ENCODE peak calls at places on chromosomes 3 and 15, in six cellular contexts. L is GM23338, B is fibroblast of mammary gland, I is fibroblast of the aortic adventitia, K is heart right ventricle, X is endothelial cell. W is an unnamed sample.

GRCh38 chr15:60905587-60905986 is 323.5 kb downstream of the RORA start:
- DNase-seq in L (peak; percentile 77), B (no peak), I (no peak), K (no peak), X (no peak), W (no peak)

GRCh38 chr3:133578548-133579191 is 5.2 kb downstream of the CDV3 start:
- DNase-seq in L (peak; percentile 64), B (peak; percentile 63), I (peak; percentile 70), K (no peak), X (peak; percentile 22), W (no peak)

GRCh38 chr3:128226794-128227399 is 73.6 kb downstream of the EEFSEC start:
- DNase-seq in L (peak; percentile 71), B (peak; percentile 14), I (peak; percentile 33), K (no peak), X (peak; percentile 77), W (no peak)

GRCh38 chr15:68601206-68602197 is 22.7 kb downstream of the CORO2B start:
- DNase-seq in L (no peak), B (peak; percentile 75), I (peak; percentile 45), K (peak; percentile 64), X (no peak), W (no peak)

GRCh38 chr15:28191832-28192231 is 92.7 kb upstream of the OCA2 start:
- DNase-seq in L (peak; percentile 40), B (peak; percentile 44), I (peak; percentile 25), K (peak; percentile 39), X (no peak), W (no peak)

GRCh38 chr3:12901631-12902045 is 60.3 kb upstream of the RPL32 start:
- DNase-seq in L (no peak), B (no peak), I (no peak), K (no peak), X (no peak), W (no peak)

GRCh38 chr3:35665390-35666055 is 26.2 kb downstream of the ARPP21 start:
- DNase-seq in L (no peak), B (no peak), I (no peak), K (no peak), X (no peak), W (no peak)

GRCh38 chr15:98506711-98507110 is 141.6 kb upstream of the IGF1R start:
- DNase-seq in L (no peak), B (no peak), I (no peak), K (no peak), X (no peak), W (no peak)

GRCh38 chr3:117404756-117405155 is 695.2 kb downstream of the TUSC7 start:
- DNase-seq in L (no peak), B (no peak), I (no peak), K (no peak), X (no peak), W (no peak)

GRCh38 chr3:50150863-50151686 is 4.0 kb upstream of the SEMA3F start:
- DNase-seq in L (peak; percentile 67), B (no peak), I (no peak), K (no peak), X (no peak), W (no peak)

GRCh38 chr3:186162221-186162620 is 53.3 kb upstream of the ETV5 start:
- DNase-seq in L (no peak), B (peak; percentile 6), I (no peak), K (peak; percentile 16), X (no peak), W (no peak)

GRCh38 chr15:67164811-67165652 is 89.4 kb downstream of the AAGAB start:
- DNase-seq in L (peak; percentile 74), B (peak; percentile 87), I (peak; percentile 88), K (peak; percentile 73), X (peak; percentile 31), W (no peak)

GRCh38 chr3:187679638-187680396 is 9.6 kb upstream of the SST start:
- DNase-seq in L (peak; percentile 94), B (peak; percentile 76), I (peak; percentile 79), K (peak; percentile 78), X (peak; percentile 89), W (peak; percentile 21)
- TF ChIP-seq CTCF in L (peak; percentile 99), B (peak; percentile 96), I (peak; percentile 97), K (peak; percentile 81), X (peak; percentile 83), W (peak; percentile 94)

GRCh38 chr3:58249358-58250092 is 11.9 kb downstream of the ABHD6 start:
- DNase-seq in L (peak; percentile 48), B (peak; percentile 18), I (no peak), K (no peak), X (no peak), W (no peak)
- TF ChIP-seq CTCF in L (peak; percentile 29), B (peak; percentile 35), I (peak; percentile 46), K (no peak), X (no peak), W (no peak)

DNA sequence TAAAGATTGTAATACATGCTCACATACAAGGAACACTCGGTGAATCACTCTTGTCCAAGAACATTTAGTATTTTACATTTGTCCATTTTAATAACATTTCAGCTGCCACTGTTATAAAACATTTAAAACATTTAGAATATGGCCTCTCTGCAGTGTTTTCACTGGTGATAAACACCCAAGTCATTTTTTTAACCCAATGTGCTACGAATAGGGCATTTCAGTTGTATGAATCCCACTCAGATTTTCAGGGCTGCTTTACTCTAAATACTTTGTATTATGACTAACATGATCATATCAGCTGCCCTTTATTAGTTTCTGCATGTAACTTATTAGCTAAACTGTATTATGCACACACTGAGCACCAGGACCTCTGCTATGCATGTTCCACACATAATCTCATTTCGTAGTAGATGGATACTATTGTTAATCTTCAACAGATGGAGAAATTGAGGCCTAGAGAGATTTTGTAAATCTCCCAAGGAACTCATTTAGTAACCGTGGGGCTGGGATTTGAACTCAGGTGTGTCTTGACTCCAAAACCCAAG is 148.6 kb upstream of the CDIN1 start:
- DNase-seq in L (no peak), B (no peak), I (no peak), K (no peak), X (no peak), W (no peak)
- TF ChIP-seq CTCF in L (no peak), B (no peak), I (no peak), K (no peak), X (no peak), W (no peak)

GRCh38 chr3:2656806-2657205 is 453.4 kb downstream of the IL5RA start:
- DNase-seq in L (no peak), B (no peak), I (peak; percentile 83), K (no peak), X (no peak), W (no peak)
- TF ChIP-seq CTCF in L (no peak), B (no peak), I (no peak), K (no peak), X (no peak), W (no peak)

GRCh38 chr15:62549345-62549970 is 384.4 kb upstream of the C2CD4B start:
- DNase-seq in L (peak; percentile 64), B (peak; percentile 54), I (peak; percentile 42), K (no peak), X (peak; percentile 13), W (no peak)
- TF ChIP-seq CTCF in L (peak; percentile 76), B (peak; percentile 68), I (peak; percentile 54), K (peak; percentile 7), X (peak; percentile 36), W (peak; percentile 64)

DNA sequence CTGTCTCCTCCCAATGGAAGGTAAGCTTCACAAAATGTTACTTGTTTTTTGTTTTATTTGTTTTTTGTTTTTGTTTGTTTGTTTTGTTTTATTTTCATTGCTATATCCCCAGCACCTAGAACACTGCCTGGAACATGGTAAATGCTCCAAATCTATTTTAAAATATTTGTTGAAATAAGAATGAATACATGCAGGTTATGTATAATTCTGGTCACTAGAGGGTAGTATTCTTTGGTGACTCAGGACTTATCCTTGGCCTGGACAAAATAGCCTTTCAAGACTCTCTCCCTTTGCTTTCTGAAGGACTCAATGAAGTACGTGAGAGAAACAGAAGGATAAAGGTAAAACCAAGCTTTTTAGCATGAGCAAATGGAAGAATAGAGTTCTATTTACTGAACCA is 46.9 kb upstream of the PPP2R3A start:
- DNase-seq in L (peak; percentile 59), B (peak; percentile 69), I (peak; percentile 73), K (no peak), X (no peak), W (no peak)
- TF ChIP-seq CTCF in L (peak; percentile 45), B (peak; percentile 63), I (peak; percentile 52), K (peak; percentile 20), X (peak; percentile 61), W (peak; percentile 62)

DNA sequence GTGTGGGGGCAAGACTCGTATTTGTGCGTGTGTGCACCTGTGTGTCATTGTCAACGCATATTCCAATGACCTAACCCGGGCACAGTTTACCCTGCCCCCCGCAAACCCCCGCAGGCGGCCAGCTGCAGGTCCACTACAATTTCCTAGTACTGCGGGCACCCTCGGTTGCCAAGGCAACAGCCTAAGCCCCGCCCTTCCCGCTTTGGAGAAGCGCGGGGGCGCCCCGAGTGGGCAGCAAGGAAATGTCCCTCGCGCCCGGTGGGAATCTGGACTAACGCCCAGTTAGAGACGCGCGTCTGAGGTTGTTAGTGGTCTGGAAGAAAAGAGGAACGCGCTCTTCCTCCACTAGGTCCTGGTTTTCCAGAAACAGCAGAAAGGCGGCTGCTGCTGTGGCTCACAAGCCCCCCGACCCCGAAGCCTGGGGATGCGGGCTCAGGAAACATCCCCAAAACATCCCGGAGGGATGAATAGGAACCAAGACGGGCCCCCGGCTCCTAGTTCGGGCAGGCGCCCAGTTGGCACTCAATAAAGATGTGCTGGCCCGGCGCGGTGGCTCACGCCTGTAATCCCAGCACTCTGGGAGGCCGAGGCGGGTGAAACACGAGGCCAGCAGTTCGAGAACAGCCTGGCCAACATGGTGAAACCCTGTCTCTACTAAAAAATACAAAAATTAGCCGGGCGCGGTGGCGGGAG is 1.1 kb downstream of the ABHD14A start:
- DNase-seq in L (peak; percentile 78), B (peak; percentile 67), I (peak; percentile 49), K (peak; percentile 74), X (peak; percentile 64), W (no peak)
- TF ChIP-seq CTCF in L (peak; percentile 34), B (no peak), I (no peak), K (no peak), X (no peak), W (no peak)

DNA sequence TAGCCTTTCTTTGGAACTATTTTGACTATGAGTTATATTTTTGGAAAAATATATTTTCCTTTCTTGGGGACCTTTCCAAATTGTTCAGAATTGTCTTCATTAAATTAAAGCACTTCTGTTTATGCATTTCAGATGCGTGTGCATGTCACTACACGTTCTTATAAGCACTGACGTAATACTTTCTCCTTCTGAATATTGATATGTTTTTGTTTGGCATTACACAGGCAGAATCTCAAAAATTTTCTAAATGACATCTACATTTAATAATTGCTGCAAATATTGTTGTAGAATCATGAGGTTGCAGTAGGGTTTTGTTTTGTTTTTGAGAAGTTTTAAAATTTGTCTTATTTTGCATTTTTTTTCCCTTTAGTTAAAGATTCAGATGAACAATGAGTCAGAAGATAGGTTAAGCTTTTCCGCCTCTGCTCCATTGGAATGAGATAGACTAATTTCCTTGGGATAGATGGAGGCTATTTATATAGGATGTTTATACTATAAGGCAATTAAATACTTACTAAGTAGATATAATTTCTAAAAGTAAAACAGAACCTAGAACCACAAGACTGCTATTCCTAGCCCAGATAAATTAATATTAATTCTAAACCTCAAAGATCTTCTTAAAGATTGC is 110.8 kb downstream of the MBNL1 start:
- DNase-seq in L (no peak), B (no peak), I (no peak), K (no peak), X (no peak), W (no peak)
- TF ChIP-seq CTCF in L (no peak), B (no peak), I (no peak), K (no peak), X (no peak), W (no peak)

GRCh38 chr3:126939347-126939735 is 43.6 kb upstream of the PLXNA1 start:
- DNase-seq in L (peak; percentile 34), B (no peak), I (peak; percentile 17), K (no peak), X (no peak), W (no peak)
- TF ChIP-seq CTCF in L (peak; percentile 56), B (no peak), I (no peak), K (no peak), X (no peak), W (peak; percentile 15)

W was measured in LNCaP clone FGC.